ENCODE peak calls at places on chromosomes 5 and 9, in seven cellular contexts. A is IMR-90; Y is DND-41; I is CD4-positive, alpha-beta T cell; T is CD8-positive, alpha-beta memory T cell; S is left ventricle myocardium inferior; Q is AG04450. N is an unnamed sample. For H3K9me3, the result is how much of the 10 kb centered on the place peaks cover.

GRCh38 chr5:134079748-134080581 is 34.5 kb upstream of the TCF7 start:
- DNase-seq in S (no peak), Q (no peak), T (peak), Y (no peak), A (no peak), I (peak), N (no peak)

GRCh38 chr9:108815156-108815555 is 40.6 kb downstream of the ACTL7B start:
- DNase-seq in T (no peak), A (no peak), I (no peak), S (no peak), Y (no peak), Q (no peak), N (no peak)

GRCh38 chr5:38718874-38719391 is 126.9 kb upstream of the OSMR start:
- DNase-seq in T (no peak), Q (no peak), S (no peak), I (no peak), A (peak), Y (no peak), N (no peak)

GRCh38 chr9:125911861-125912260 is 164.7 kb downstream of the PBX3 start:
- DNase-seq in A (peak), Y (no peak), Q (no peak), I (no peak), T (no peak), S (no peak), N (no peak)

GRCh38 chr5:83914199-83914598 is 193.5 kb upstream of the HAPLN1 start:
- DNase-seq in A (peak), Y (no peak), T (no peak), Q (no peak), I (no peak), S (no peak), N (no peak)

GRCh38 chr9:114370251-114370984 is 17.4 kb downstream of the AKNA start:
- DNase-seq in T (no peak), Q (no peak), A (no peak), S (no peak), I (no peak), Y (peak), N (no peak)

GRCh38 chr5:171295299-171295698 is 13.7 kb upstream of the TLX3 start:
- DNase-seq in Y (no peak), Q (no peak), I (no peak), A (peak), S (no peak), T (no peak), N (no peak)

GRCh38 chr9:133144887-133145466 is 18.7 kb downstream of the GBGT1 start:
- DNase-seq in I (no peak), Q (no peak), A (peak), T (no peak), Y (no peak), S (no peak), N (no peak)

GRCh38 chr9:116208417-116209232 is 55.0 kb downstream of the PAPPA start:
- DNase-seq in T (no peak), Y (no peak), I (no peak), A (peak), S (no peak), Q (no peak), N (no peak)

GRCh38 chr5:119274024-119274766 is 81.6 kb upstream of the TNFAIP8 start:
- DNase-seq in Q (no peak), S (no peak), I (no peak), T (no peak), Y (no peak), A (peak), N (no peak)

GRCh38 chr5:95620030-95620869 is at the start of gene GPR150:
- DNase-seq in Y (peak), I (peak), Q (no peak), S (peak), A (peak), T (peak), N (peak)

GRCh38 chr5:77168884-77169254 is 41.6 kb upstream of the PDE8B start:
- DNase-seq in S (no peak), A (no peak), Y (no peak), T (no peak), I (no peak), Q (no peak), N (peak)

GRCh38 chr9:116233160-116233530 is 79.6 kb downstream of the PAPPA start:
- DNase-seq in Y (no peak), I (no peak), A (no peak), Q (no peak), S (no peak), T (no peak), N (no peak)

GRCh38 chr5:63564789-63565188 is 397.5 kb downstream of the HTR1A start:
- DNase-seq in Y (no peak), Q (no peak), A (no peak), I (no peak), T (no peak), S (no peak), N (no peak)

GRCh38 chr9:76717611-76718010 is 46.6 kb upstream of the PCA3 start:
- DNase-seq in S (no peak), A (peak), T (no peak), Q (no peak), Y (no peak), I (no peak), N (peak)

GRCh38 chr9:133994359-133995011 is 2.4 kb upstream of the VAV2 start:
- DNase-seq in Q (no peak), T (peak), I (peak), S (peak), A (peak), Y (peak), N (peak)

GRCh38 chr5:122756263-122756911 is 18.5 kb upstream of the SNX2 start:
- DNase-seq in A (peak), Y (no peak), S (no peak), I (no peak), T (no peak), Q (peak), N (no peak)

GRCh38 chr5:141330299-141331080 is at the start of gene PCDHGA1:
- DNase-seq in I (no peak), Q (no peak), Y (no peak), A (peak), S (no peak), T (no peak), N (no peak)
- H3K9me3 ChIP-seq in I (under half), Q (under half), Y (under half), A (under half), S (half or more), T (under half), N (under half)

GRCh38 chr9:96413312-96414221 is 4.6 kb downstream of the ZNF367 start:
- DNase-seq in T (no peak), Q (no peak), S (no peak), I (no peak), Y (no peak), A (no peak), N (no peak)
- H3K27ac ChIP-seq in T (no peak), Q (no peak), S (peak), I (no peak), Y (no peak), A (no peak), N (no peak)

GRCh38 chr5:1453613-1454012 is 8.4 kb upstream of the SLC6A3 start:
- DNase-seq in Y (no peak), Q (no peak), S (no peak), A (no peak), I (no peak), T (no peak), N (no peak)
- H3K9me3 ChIP-seq in Y (under half), Q (under half), S (under half), A (under half), I (under half), T (under half), N (under half)

GRCh38 chr5:154985126-154985525 is 28.4 kb upstream of the KIF4B start:
- DNase-seq in A (no peak), T (no peak), S (no peak), Y (no peak), Q (no peak), I (no peak), N (no peak)
- H3K27ac ChIP-seq in A (no peak), T (no peak), S (no peak), Y (no peak), Q (no peak), I (no peak), N (no peak)

DNA sequence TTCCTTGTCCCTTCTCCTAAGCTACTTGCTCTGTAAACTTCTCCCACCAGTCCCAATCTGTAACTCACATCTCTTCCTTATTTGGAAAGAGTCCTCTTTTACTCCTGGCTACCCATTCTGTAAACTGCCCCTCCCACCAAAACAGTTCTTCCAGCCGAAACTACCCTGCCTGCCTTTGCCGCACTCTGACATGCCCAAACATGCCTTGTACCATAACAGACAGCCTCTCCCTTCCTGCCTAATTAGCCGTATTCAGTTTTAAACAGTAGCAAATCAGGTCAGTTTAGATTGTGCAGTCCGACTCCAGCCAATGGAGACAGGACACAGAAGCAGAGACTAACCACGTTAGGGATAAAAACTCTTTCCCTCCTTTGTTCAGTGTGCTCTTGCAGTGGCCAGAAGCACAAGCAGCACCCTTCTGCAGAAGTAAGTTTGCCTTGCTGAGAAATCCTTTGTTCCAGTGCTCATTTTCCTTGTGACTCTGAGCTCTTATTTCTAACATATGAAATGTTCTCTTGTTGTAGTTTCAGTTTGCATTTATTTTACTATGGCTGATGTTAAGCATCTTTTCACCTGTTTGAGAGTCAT is 5.4 kb upstream of the GLT6D1 start:
- DNase-seq in I (no peak), Q (no peak), S (no peak), A (no peak), T (no peak), Y (no peak), N (no peak)
- H3K9me3 ChIP-seq in I (under half), Q (under half), S (half or more), A (under half), T (under half), Y (under half), N (under half)

DNA sequence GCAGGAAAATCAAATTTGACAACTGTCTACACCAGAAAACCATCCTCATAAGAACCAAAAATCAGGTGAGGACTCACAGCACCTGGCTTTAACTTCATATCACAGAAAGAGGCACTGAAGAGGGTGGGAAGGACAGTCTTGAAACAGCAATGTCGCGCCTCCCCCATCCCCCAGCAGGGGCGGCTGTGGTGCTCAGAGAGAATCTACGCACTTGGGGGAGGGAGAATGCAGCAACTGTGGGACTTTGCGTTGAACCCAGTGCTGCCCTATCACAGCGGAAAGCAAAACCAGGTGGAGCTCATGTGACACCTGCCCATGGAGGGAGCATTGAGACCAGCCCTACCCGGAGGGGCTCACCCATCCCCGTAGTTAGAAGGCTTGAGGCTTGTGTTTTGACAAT is 191.8 kb downstream of the MSX2 start:
- DNase-seq in I (no peak), A (no peak), Q (no peak), S (no peak), T (no peak), Y (no peak), N (no peak)
- H3K27ac ChIP-seq in I (no peak), A (no peak), Q (no peak), S (no peak), T (no peak), Y (no peak), N (no peak)